ENCODE peak calls at places on chromosomes 7 and 10, in nine cellular contexts. C is right cardiac atrium; V is adrenal gland; B is DMS153; X is A172; N is kidney; S is GM04504; G is stimulated activated CD8-positive, alpha-beta memory T cell treated with anti-CD3 and anti-CD28 coated beads, Interleukin-2, amount 100 ng/mL, for 1 hour; A is GM12864. J is an unnamed sample.

GRCh38 chr10:103661198-103661950 is 167.9 kb downstream of the NEURL1 start:
- DNase-seq in B (peak; percentile 79), X (peak; percentile 46), V (peak; percentile 82), N (peak; percentile 94), G (no peak), C (peak; percentile 79), A (peak; percentile 16), S (peak; percentile 84), J (peak; percentile 83)

GRCh38 chr7:92609921-92610518 is 19.8 kb upstream of the FAM133B start:
- DNase-seq in G (no peak), X (no peak), V (no peak), C (no peak), B (peak; percentile 10), N (no peak), A (no peak), S (no peak), J (no peak)

GRCh38 chr7:2383543-2384274 is 19.7 kb upstream of the CHST12 start:
- DNase-seq in C (no peak), B (no peak), S (no peak), G (no peak), X (no peak), A (no peak), V (no peak), N (no peak), J (no peak)

GRCh38 chr7:5619419-5620130 is 161.9 kb downstream of the RNF216 start:
- DNase-seq in V (no peak), N (peak; percentile 50), A (no peak), S (no peak), X (no peak), C (no peak), B (no peak), G (no peak), J (no peak)

GRCh38 chr10:15027741-15028140 is 16.0 kb upstream of the OLAH start:
- DNase-seq in V (no peak), N (no peak), B (no peak), S (no peak), A (no peak), G (no peak), X (no peak), C (no peak), J (no peak)

GRCh38 chr10:86936661-86937501 is 20.5 kb downstream of the MMRN2 start:
- DNase-seq in G (no peak), S (no peak), A (no peak), V (peak; percentile 52), C (no peak), N (no peak), B (no peak), X (peak; percentile 25), J (no peak)

GRCh38 chr10:14583252-14583651 is 191.4 kb downstream of the FAM107B start:
- DNase-seq in G (no peak), S (no peak), V (no peak), N (no peak), B (no peak), A (peak; percentile 77), C (no peak), X (no peak), J (no peak)

GRCh38 chr10:77160679-77161078 is 476.9 kb downstream of the KCNMA1 start:
- DNase-seq in B (peak; percentile 97), V (no peak), N (no peak), S (peak; percentile 72), X (peak; percentile 96), G (no peak), C (no peak), A (no peak), J (peak; percentile 58)

GRCh38 chr10:21523007-21523406 is 2.5 kb downstream of the SKIDA1 start:
- DNase-seq in X (no peak), N (no peak), B (no peak), S (no peak), V (no peak), C (no peak), G (no peak), A (no peak), J (no peak)

GRCh38 chr7:136912339-136912738 is 43.9 kb downstream of the CHRM2 start:
- DNase-seq in X (no peak), A (no peak), B (no peak), V (no peak), C (no peak), S (no peak), N (no peak), G (no peak), J (no peak)

GRCh38 chr7:3243256-3243655 is 57.8 kb upstream of the SDK1 start:
- DNase-seq in S (no peak), C (no peak), A (no peak), G (no peak), B (peak; percentile 47), X (no peak), V (no peak), N (no peak), J (no peak)

GRCh38 chr7:32501522-32501921 is 6.2 kb downstream of the AVL9 start:
- DNase-seq in S (no peak), G (no peak), V (no peak), C (no peak), A (no peak), B (no peak), X (peak; percentile 68), N (no peak), J (no peak)

GRCh38 chr7:50720295-50720694 is 62.4 kb downstream of the GRB10 start:
- DNase-seq in X (no peak), A (no peak), N (no peak), C (no peak), S (no peak), V (no peak), G (no peak), B (no peak), J (no peak)

GRCh38 chr7:96225251-96225650 is 96.6 kb downstream of the SLC25A13 start:
- DNase-seq in A (no peak), G (no peak), S (no peak), V (no peak), B (no peak), X (no peak), N (no peak), C (no peak), J (no peak)

GRCh38 chr10:112790921-112791320 is 159.1 kb upstream of the TCF7L2 start:
- DNase-seq in G (no peak), V (no peak), N (no peak), C (no peak), A (no peak), X (no peak), S (no peak), B (no peak), J (no peak)